ENCODE peak calls at places on chromosomes 7 and 10, in four cellular contexts. One of them, this sample, is unnamed.

GRCh38 chr7:110001254-110001938 is 1089.5 kb upstream of the LRRN3 start:
- DNase-seq in GF-D8: no peak
- DNase-seq in NCI-H446: peak; percentile 9
- DNase-seq in NCI-H1694: peak; percentile 76
- DNase-seq in this sample: peak; percentile 54

GRCh38 chr7:17144313-17144712 is 154.1 kb upstream of the AHR start:
- DNase-seq in GF-D8: no peak
- DNase-seq in NCI-H446: no peak
- DNase-seq in NCI-H1694: no peak
- DNase-seq in this sample: no peak

GRCh38 chr7:30175171-30175570 is 40.4 kb downstream of the MTURN start:
- DNase-seq in GF-D8: no peak
- DNase-seq in NCI-H446: peak; percentile 10
- DNase-seq in NCI-H1694: no peak
- DNase-seq in this sample: no peak

GRCh38 chr7:2601065-2601464 is 30.7 kb upstream of the TTYH3 start:
- DNase-seq in GF-D8: no peak
- DNase-seq in NCI-H446: no peak
- DNase-seq in NCI-H1694: no peak
- DNase-seq in this sample: no peak

GRCh38 chr7:106619213-106619612 is 41.7 kb downstream of the CCDC71L start:
- DNase-seq in GF-D8: no peak
- DNase-seq in NCI-H446: no peak
- DNase-seq in NCI-H1694: no peak
- DNase-seq in this sample: no peak

GRCh38 chr10:131885391-131886165 is 15.2 kb upstream of the PPP2R2D start:
- DNase-seq in GF-D8: peak; percentile 47
- DNase-seq in NCI-H446: peak; percentile 2
- DNase-seq in NCI-H1694: no peak
- DNase-seq in this sample: no peak

GRCh38 chr10:18713077-18713476 is 53.8 kb downstream of the ARL5B start:
- DNase-seq in GF-D8: no peak
- DNase-seq in NCI-H446: no peak
- DNase-seq in NCI-H1694: no peak
- DNase-seq in this sample: no peak

GRCh38 chr7:66905689-66906088 is 15.3 kb upstream of the TMEM248 start:
- DNase-seq in GF-D8: no peak
- DNase-seq in NCI-H446: no peak
- DNase-seq in NCI-H1694: no peak
- DNase-seq in this sample: no peak

GRCh38 chr7:34087892-34088891 is 182.9 kb downstream of the BMPER start:
- DNase-seq in GF-D8: no peak
- DNase-seq in NCI-H446: no peak
- DNase-seq in NCI-H1694: peak; percentile 53
- DNase-seq in this sample: no peak

This sample was measured in NCI-H524 treated with DMSO at 0.1 percent for 48 hours.